ENCODE peak calls at places on chromosomes 7 and 10, in six cellular contexts. One of them, this sample, is unnamed.

GRCh38 chr7:108170251-108170650 is 40.1 kb upstream of the LAMB4 start:
- DNase-seq in stimulated activated CD8-positive, alpha-beta memory T cell treated with anti-CD3 and anti-CD28 coated beads, Interleukin-12 subunit alpha, Interleukin-12 subunit beta, amount 100 ng/mL, for 4 hours: no peak
- DNase-seq in PC-3: no peak
- DNase-seq in kidney epithelial cell: no peak
- DNase-seq in right cardiac atrium: no peak
- DNase-seq in mucosa of gallbladder: no peak
- DNase-seq in this sample: no peak

GRCh38 chr7:101125989-101126650 is 784 bp upstream of the SERPINE1 start:
- DNase-seq in stimulated activated CD8-positive, alpha-beta memory T cell treated with anti-CD3 and anti-CD28 coated beads, Interleukin-12 subunit alpha, Interleukin-12 subunit beta, amount 100 ng/mL, for 4 hours: no peak
- DNase-seq in PC-3: no peak
- DNase-seq in kidney epithelial cell: peak
- DNase-seq in right cardiac atrium: peak
- DNase-seq in mucosa of gallbladder: peak
- DNase-seq in this sample: peak

GRCh38 chr10:90087197-90088007 is 386.0 kb downstream of the KIF20B start:
- DNase-seq in stimulated activated CD8-positive, alpha-beta memory T cell treated with anti-CD3 and anti-CD28 coated beads, Interleukin-12 subunit alpha, Interleukin-12 subunit beta, amount 100 ng/mL, for 4 hours: no peak
- DNase-seq in PC-3: peak
- DNase-seq in kidney epithelial cell: peak
- DNase-seq in right cardiac atrium: no peak
- DNase-seq in mucosa of gallbladder: no peak
- DNase-seq in this sample: no peak

GRCh38 chr10:1006573-1006972 is 18.3 kb downstream of the GTPBP4 start:
- DNase-seq in stimulated activated CD8-positive, alpha-beta memory T cell treated with anti-CD3 and anti-CD28 coated beads, Interleukin-12 subunit alpha, Interleukin-12 subunit beta, amount 100 ng/mL, for 4 hours: no peak
- DNase-seq in PC-3: no peak
- DNase-seq in kidney epithelial cell: no peak
- DNase-seq in right cardiac atrium: no peak
- DNase-seq in mucosa of gallbladder: no peak
- DNase-seq in this sample: no peak

GRCh38 chr7:80078159-80078731 is 56.4 kb upstream of the GNAI1 start:
- DNase-seq in stimulated activated CD8-positive, alpha-beta memory T cell treated with anti-CD3 and anti-CD28 coated beads, Interleukin-12 subunit alpha, Interleukin-12 subunit beta, amount 100 ng/mL, for 4 hours: no peak
- DNase-seq in PC-3: peak
- DNase-seq in kidney epithelial cell: no peak
- DNase-seq in right cardiac atrium: no peak
- DNase-seq in mucosa of gallbladder: no peak
- DNase-seq in this sample: no peak

GRCh38 chr7:74288034-74288881 is 949 bp upstream of the CLIP2 start:
- DNase-seq in stimulated activated CD8-positive, alpha-beta memory T cell treated with anti-CD3 and anti-CD28 coated beads, Interleukin-12 subunit alpha, Interleukin-12 subunit beta, amount 100 ng/mL, for 4 hours: no peak
- DNase-seq in PC-3: no peak
- DNase-seq in kidney epithelial cell: no peak
- DNase-seq in right cardiac atrium: no peak
- DNase-seq in mucosa of gallbladder: no peak
- DNase-seq in this sample: no peak

GRCh38 chr10:24552346-24553016 is 171.2 kb downstream of the ARHGAP21 start:
- DNase-seq in stimulated activated CD8-positive, alpha-beta memory T cell treated with anti-CD3 and anti-CD28 coated beads, Interleukin-12 subunit alpha, Interleukin-12 subunit beta, amount 100 ng/mL, for 4 hours: no peak
- DNase-seq in PC-3: peak
- DNase-seq in kidney epithelial cell: no peak
- DNase-seq in right cardiac atrium: no peak
- DNase-seq in mucosa of gallbladder: peak
- DNase-seq in this sample: peak

GRCh38 chr7:81676813-81677212 is 93.0 kb downstream of the HGF start:
- DNase-seq in stimulated activated CD8-positive, alpha-beta memory T cell treated with anti-CD3 and anti-CD28 coated beads, Interleukin-12 subunit alpha, Interleukin-12 subunit beta, amount 100 ng/mL, for 4 hours: no peak
- DNase-seq in PC-3: no peak
- DNase-seq in kidney epithelial cell: no peak
- DNase-seq in right cardiac atrium: peak
- DNase-seq in mucosa of gallbladder: no peak
- DNase-seq in this sample: no peak

GRCh38 chr10:80168111-80168511 is 35.6 kb downstream of the PLAC9 start:
- DNase-seq in stimulated activated CD8-positive, alpha-beta memory T cell treated with anti-CD3 and anti-CD28 coated beads, Interleukin-12 subunit alpha, Interleukin-12 subunit beta, amount 100 ng/mL, for 4 hours: no peak
- DNase-seq in PC-3: no peak
- DNase-seq in kidney epithelial cell: no peak
- DNase-seq in right cardiac atrium: no peak
- DNase-seq in mucosa of gallbladder: no peak
- DNase-seq in this sample: peak

GRCh38 chr10:3740157-3740871 is 44.7 kb downstream of the KLF6 start:
- DNase-seq in stimulated activated CD8-positive, alpha-beta memory T cell treated with anti-CD3 and anti-CD28 coated beads, Interleukin-12 subunit alpha, Interleukin-12 subunit beta, amount 100 ng/mL, for 4 hours: no peak
- DNase-seq in PC-3: peak
- DNase-seq in kidney epithelial cell: peak
- DNase-seq in right cardiac atrium: no peak
- DNase-seq in mucosa of gallbladder: no peak
- DNase-seq in this sample: no peak

GRCh38 chr7:158676171-158676840 is 28.3 kb downstream of the NCAPG2 start:
- DNase-seq in stimulated activated CD8-positive, alpha-beta memory T cell treated with anti-CD3 and anti-CD28 coated beads, Interleukin-12 subunit alpha, Interleukin-12 subunit beta, amount 100 ng/mL, for 4 hours: no peak
- DNase-seq in PC-3: no peak
- DNase-seq in kidney epithelial cell: no peak
- DNase-seq in right cardiac atrium: no peak
- DNase-seq in mucosa of gallbladder: no peak
- DNase-seq in this sample: no peak

GRCh38 chr7:31066516-31067130 is 14.5 kb downstream of the ADCYAP1R1 start:
- DNase-seq in stimulated activated CD8-positive, alpha-beta memory T cell treated with anti-CD3 and anti-CD28 coated beads, Interleukin-12 subunit alpha, Interleukin-12 subunit beta, amount 100 ng/mL, for 4 hours: no peak
- DNase-seq in PC-3: no peak
- DNase-seq in kidney epithelial cell: no peak
- DNase-seq in right cardiac atrium: no peak
- DNase-seq in mucosa of gallbladder: no peak
- DNase-seq in this sample: no peak

GRCh38 chr10:26215923-26216576 is 524 bp upstream of the GAD2 start:
- DNase-seq in stimulated activated CD8-positive, alpha-beta memory T cell treated with anti-CD3 and anti-CD28 coated beads, Interleukin-12 subunit alpha, Interleukin-12 subunit beta, amount 100 ng/mL, for 4 hours: no peak
- DNase-seq in PC-3: no peak
- DNase-seq in kidney epithelial cell: no peak
- DNase-seq in right cardiac atrium: peak
- DNase-seq in mucosa of gallbladder: no peak
- DNase-seq in this sample: no peak

GRCh38 chr7:130113887-130114286 is 43.6 kb downstream of the KLHDC10 start:
- DNase-seq in stimulated activated CD8-positive, alpha-beta memory T cell treated with anti-CD3 and anti-CD28 coated beads, Interleukin-12 subunit alpha, Interleukin-12 subunit beta, amount 100 ng/mL, for 4 hours: no peak
- DNase-seq in PC-3: no peak
- DNase-seq in kidney epithelial cell: no peak
- DNase-seq in right cardiac atrium: no peak
- DNase-seq in mucosa of gallbladder: no peak
- DNase-seq in this sample: no peak

GRCh38 chr7:8291742-8292141 is 29.8 kb upstream of the ICA1 start:
- DNase-seq in stimulated activated CD8-positive, alpha-beta memory T cell treated with anti-CD3 and anti-CD28 coated beads, Interleukin-12 subunit alpha, Interleukin-12 subunit beta, amount 100 ng/mL, for 4 hours: no peak
- DNase-seq in PC-3: no peak
- DNase-seq in kidney epithelial cell: no peak
- DNase-seq in right cardiac atrium: no peak
- DNase-seq in mucosa of gallbladder: no peak
- DNase-seq in this sample: no peak

GRCh38 chr10:132511092-132511491 is 26.5 kb upstream of the INPP5A start:
- DNase-seq in stimulated activated CD8-positive, alpha-beta memory T cell treated with anti-CD3 and anti-CD28 coated beads, Interleukin-12 subunit alpha, Interleukin-12 subunit beta, amount 100 ng/mL, for 4 hours: no peak
- DNase-seq in PC-3: no peak
- DNase-seq in kidney epithelial cell: no peak
- DNase-seq in right cardiac atrium: no peak
- DNase-seq in mucosa of gallbladder: no peak
- DNase-seq in this sample: no peak

This sample was measured in gastrocnemius medialis.